ENCODE peak calls at places on chromosomes 13 and 19, in eight cellular contexts. T is HCT116, S is GM12878, W is H1, L is K562, J is SK-N-SH, E is endothelial cell of umbilical vein, M is HepG2. Q is an unnamed sample.
A peak's percentile ranks its signal among the peaks of the same experiment; 100 is the strongest.

GRCh38 chr19:41936961-41937360 is 8.7 kb upstream of the ERFL start:
- DNase-seq in T (no peak), S (no peak), W (no peak), L (no peak), J (no peak), E (no peak), M (no peak), Q (no peak)

GRCh38 chr19:3398114-3398899 is 31.9 kb downstream of the NFIC start:
- DNase-seq in T (no peak), S (no peak), W (no peak), L (no peak), J (no peak), E (no peak), M (peak; percentile 77), Q (no peak)

GRCh38 chr19:18427752-18428131 is 8.5 kb downstream of the SSBP4 start:
- DNase-seq in T (no peak), S (no peak), W (no peak), L (no peak), J (no peak), E (no peak), M (no peak), Q (no peak)

GRCh38 chr19:41218615-41219507 is at the start of gene AXL:
- DNase-seq in T (peak; percentile 38), S (no peak), W (peak; percentile 90), L (no peak), J (peak; percentile 43), E (peak; percentile 73), M (peak; percentile 25), Q (no peak)

GRCh38 chr19:40962460-40962961 is 28.6 kb upstream of the CYP2B6 start:
- DNase-seq in T (no peak), S (no peak), W (no peak), L (no peak), J (no peak), E (no peak), M (peak; percentile 55), Q (no peak)

GRCh38 chr19:39890755-39891551 is 43.5 kb downstream of the FCGBP start:
- DNase-seq in T (no peak), S (no peak), W (no peak), L (no peak), J (no peak), E (no peak), M (no peak), Q (no peak)

GRCh38 chr13:39197645-39198007 is 159.4 kb downstream of the NHLRC3 start:
- DNase-seq in T (no peak), S (no peak), W (no peak), L (no peak), J (no peak), E (no peak), M (no peak), Q (no peak)

GRCh38 chr19:38809592-38810252 is 3.0 kb downstream of the LGALS4 start:
- DNase-seq in T (no peak), S (no peak), W (no peak), L (no peak), J (no peak), E (no peak), M (no peak), Q (no peak)

GRCh38 chr19:46571495-46571894 is 29.6 kb upstream of the CALM3 start:
- DNase-seq in T (peak; percentile 46), S (no peak), W (peak; percentile 66), L (peak; percentile 69), J (peak; percentile 63), E (no peak), M (peak; percentile 64), Q (no peak)

GRCh38 chr19:34351382-34351802 is 13.6 kb upstream of the GPI start:
- DNase-seq in T (no peak), S (peak; percentile 25), W (no peak), L (no peak), J (no peak), E (no peak), M (no peak), Q (no peak)

GRCh38 chr19:3533563-3534216 is 5.3 kb upstream of the TEKTIP1 start:
- DNase-seq in T (no peak), S (no peak), W (no peak), L (no peak), J (no peak), E (no peak), M (no peak), Q (no peak)

GRCh38 chr13:23579886-23580706 is 9.9 kb downstream of the TNFRSF19 start:
- DNase-seq in T (no peak), S (no peak), W (peak; percentile 63), L (no peak), J (no peak), E (peak; percentile 12), M (no peak), Q (no peak)

GRCh38 chr13:24254151-24254810 is 55.1 kb upstream of the C1QTNF9 start:
- DNase-seq in T (no peak), S (no peak), W (no peak), L (no peak), J (no peak), E (no peak), M (no peak), Q (no peak)

GRCh38 chr13:94093652-94094310 is 385.7 kb downstream of the DCT start:
- DNase-seq in T (no peak), S (no peak), W (no peak), L (no peak), J (no peak), E (no peak), M (no peak), Q (no peak)

GRCh38 chr13:77139311-77139710 is 112.4 kb upstream of the FBXL3 start:
- DNase-seq in T (no peak), S (no peak), W (no peak), L (no peak), J (no peak), E (no peak), M (no peak), Q (no peak)

GRCh38 chr13:66076417-66076816 is 1153.7 kb downstream of the PCDH9 start:
- DNase-seq in T (no peak), S (no peak), W (no peak), L (peak; percentile 37), J (no peak), E (no peak), M (no peak), Q (no peak)

DNA sequence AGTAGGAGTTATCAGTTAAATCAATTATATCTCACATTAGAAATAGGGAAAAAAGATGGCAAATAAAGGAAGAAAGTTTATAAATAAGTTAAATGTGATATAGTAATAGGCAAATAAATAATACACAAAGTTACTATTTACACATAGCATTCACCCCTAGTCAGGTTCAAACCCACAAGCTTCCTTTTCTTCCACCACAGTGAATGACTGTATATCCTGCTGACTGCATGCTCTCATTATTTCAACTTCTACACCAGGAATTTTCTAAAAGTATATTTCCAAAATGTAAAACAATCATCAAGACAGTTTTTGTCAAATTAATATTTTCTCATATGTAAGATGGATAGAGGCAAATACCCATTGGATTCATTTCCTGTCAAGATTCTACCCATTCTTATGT is 548.6 kb upstream of the SLITRK5 start:
- DNase-seq in T (no peak), S (no peak), W (no peak), L (no peak), J (no peak), E (no peak), M (no peak), Q (peak; percentile 42)
- TF ChIP-seq POLR2AphosphoS5 in T (no peak), S (no peak), W (no peak), L (no peak), J (no peak), E (no peak), M (no peak), Q (no peak)

GRCh38 chr13:35393886-35394285 is 82.6 kb downstream of the MAB21L1 start:
- DNase-seq in T (no peak), S (no peak), W (no peak), L (no peak), J (no peak), E (peak; percentile 79), M (no peak), Q (no peak)

GRCh38 chr13:35389535-35389934 is 87.0 kb downstream of the MAB21L1 start:
- DNase-seq in T (no peak), S (no peak), W (no peak), L (no peak), J (peak; percentile 8), E (no peak), M (no peak), Q (no peak)

GRCh38 chr13:35388979-35389378 is 87.5 kb downstream of the MAB21L1 start:
- DNase-seq in T (no peak), S (no peak), W (no peak), L (no peak), J (peak; percentile 2), E (peak; percentile 87), M (no peak), Q (no peak)

GRCh38 chr13:35392768-35393167 is 83.7 kb downstream of the MAB21L1 start:
- DNase-seq in T (no peak), S (no peak), W (no peak), L (no peak), J (no peak), E (peak; percentile 74), M (no peak), Q (no peak)

GRCh38 chr13:35388456-35388855 is 88.0 kb downstream of the MAB21L1 start:
- DNase-seq in T (no peak), S (no peak), W (no peak), L (no peak), J (no peak), E (no peak), M (no peak), Q (no peak)
- H3K9ac ChIP-seq in T (no peak overlapping the region), S (no peak overlapping the region), W (no peak overlapping the region), L (no peak overlapping the region), J (peak overlapping the region; percentile 7), E (no peak overlapping the region), M (no peak overlapping the region), Q (no peak overlapping the region)

GRCh38 chr19:51687791-51688664 is 5.1 kb upstream of the SPACA6 start:
- DNase-seq in T (no peak), S (no peak), W (peak; percentile 77), L (peak; percentile 67), J (peak; percentile 57), E (peak; percentile 54), M (no peak), Q (no peak)
- TF ChIP-seq POLR2AphosphoS5 in T (peak; percentile 44), S (no peak), W (no peak), L (no peak), J (no peak), E (no peak), M (no peak), Q (no peak)

GRCh38 chr19:13554506-13555235 is 48.4 kb upstream of the CACNA1A start:
- DNase-seq in T (no peak), S (no peak), W (no peak), L (no peak), J (no peak), E (no peak), M (no peak), Q (no peak)
- H3K9ac ChIP-seq in T (no peak overlapping the region), S (no peak overlapping the region), W (no peak overlapping the region), L (no peak overlapping the region), J (no peak overlapping the region), E (no peak overlapping the region), M (no peak overlapping the region), Q (no peak overlapping the region)

DNA sequence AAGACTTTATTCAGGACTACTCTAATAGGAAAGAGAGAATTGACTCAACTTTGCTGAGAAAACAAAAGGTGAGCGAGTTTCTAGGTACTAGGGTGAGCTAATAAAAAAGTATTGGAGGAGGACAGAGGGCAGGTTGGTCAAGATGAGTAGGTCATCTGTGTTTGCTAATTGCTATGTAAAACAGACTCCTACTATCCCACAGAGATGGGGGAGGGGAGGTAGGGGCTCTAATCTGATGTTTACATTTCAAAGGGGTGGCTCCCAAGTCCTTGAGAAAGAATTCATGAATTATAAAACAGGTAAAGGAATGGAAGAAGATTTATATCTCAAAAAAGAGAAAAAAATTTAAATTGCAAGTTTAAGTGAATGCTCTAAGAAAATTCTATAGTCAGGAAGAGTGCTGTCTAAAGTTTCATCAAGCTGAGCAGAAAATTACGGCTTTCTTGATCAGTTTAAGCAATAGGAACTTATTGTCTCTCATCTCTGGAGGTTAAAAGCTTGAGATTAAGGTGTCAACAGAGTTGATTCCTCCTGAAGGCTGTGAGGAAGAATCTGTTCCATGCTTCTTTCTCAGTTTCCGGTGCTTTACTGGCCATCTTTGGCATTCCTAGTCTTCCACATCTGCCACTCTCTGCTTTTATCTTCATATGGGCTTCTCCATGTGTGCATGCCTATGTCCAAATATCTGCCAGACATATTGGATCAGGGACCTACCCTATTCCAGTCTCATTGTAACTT is 790.3 kb downstream of the SLITRK5 start:
- DNase-seq in T (no peak), S (no peak), W (no peak), L (no peak), J (no peak), E (no peak), M (no peak), Q (no peak)
- TF ChIP-seq POLR2AphosphoS5 in T (no peak), S (no peak), W (peak; percentile 58), L (no peak), J (no peak), E (no peak), M (no peak), Q (no peak)

Q was measured in SK-N-MC.